ENCODE peak calls at places on chromosomes 5 and 9, in six cellular contexts. D is heart right ventricle; L is activated CD4-positive, alpha-beta T cell treated with anti-CD3 and anti-CD28 coated beads for 4 hours; K is astrocyte of the spinal cord; T is prostate gland; J is cardiac muscle cell. O is an unnamed sample.

GRCh38 chr5:116242363-116242762 is 157.5 kb downstream of the COMMD10 start:
- DNase-seq in D (no peak), L (no peak), K (peak; percentile 34), T (no peak), J (peak; percentile 78), O (no peak)

GRCh38 chr5:59317023-59317771 is 576.3 kb downstream of the PDE4D start:
- DNase-seq in D (peak; percentile 29), L (no peak), K (peak; percentile 57), T (peak; percentile 72), J (peak; percentile 37), O (no peak)

GRCh38 chr5:172830876-172831662 is 3.0 kb upstream of the ERGIC1 start:
- DNase-seq in D (no peak), L (no peak), K (peak; percentile 90), T (no peak), J (peak; percentile 95), O (peak; percentile 66)

GRCh38 chr9:14107977-14108376 is 206.0 kb downstream of the NFIB start:
- DNase-seq in D (no peak), L (no peak), K (no peak), T (no peak), J (peak; percentile 85), O (no peak)

GRCh38 chr9:90827181-90827866 is 25.7 kb downstream of the SYK start:
- DNase-seq in D (no peak), L (no peak), K (no peak), T (no peak), J (no peak), O (peak; percentile 93)

GRCh38 chr5:24804221-24804681 is 159.5 kb upstream of the CDH10 start:
- DNase-seq in D (no peak), L (no peak), K (peak; percentile 43), T (no peak), J (no peak), O (no peak)

GRCh38 chr5:172110921-172111873 is 76.8 kb downstream of the STK10 start:
- DNase-seq in D (no peak), L (peak; percentile 76), K (peak; percentile 50), T (no peak), J (peak; percentile 63), O (peak; percentile 93)

GRCh38 chr5:139592289-139592688 is 31.1 kb downstream of the UBE2D2 start:
- DNase-seq in D (no peak), L (no peak), K (no peak), T (no peak), J (no peak), O (no peak)

GRCh38 chr5:101534486-101535110 is 631.5 kb upstream of the ST8SIA4 start:
- DNase-seq in D (no peak), L (no peak), K (no peak), T (no peak), J (no peak), O (no peak)

GRCh38 chr9:77756449-77756848 is 108.3 kb upstream of the GNA14 start:
- DNase-seq in D (no peak), L (no peak), K (no peak), T (no peak), J (no peak), O (no peak)

GRCh38 chr5:12246016-12246415 is 341.8 kb upstream of the CTNND2 start:
- DNase-seq in D (no peak), L (no peak), K (peak; percentile 2), T (no peak), J (no peak), O (no peak)

O was measured in MV-4-11.